ENCODE peak calls at places on chromosomes 3 and 15, in five cellular contexts. One of them, this sample, is unnamed.

GRCh38 chr3:12449889-12450682 is 34.2 kb upstream of the TSEN2 start:
- DNase-seq in globus pallidus: no peak
- DNase-seq in amniotic epithelial cell: no peak
- DNase-seq in GM12891: no peak
- DNase-seq in Panc1: no peak
- DNase-seq in this sample: no peak

GRCh38 chr3:20912406-20912805 is 726.4 kb upstream of the SGO1 start:
- DNase-seq in globus pallidus: no peak
- DNase-seq in amniotic epithelial cell: no peak
- DNase-seq in GM12891: no peak
- DNase-seq in Panc1: no peak
- DNase-seq in this sample: no peak

GRCh38 chr15:42036991-42037390 is 16.1 kb upstream of the PLA2G4E start:
- DNase-seq in globus pallidus: no peak
- DNase-seq in amniotic epithelial cell: no peak
- DNase-seq in GM12891: no peak
- DNase-seq in Panc1: no peak
- DNase-seq in this sample: no peak

GRCh38 chr3:142495103-142495502 is 47.3 kb upstream of the XRN1 start:
- DNase-seq in globus pallidus: no peak
- DNase-seq in amniotic epithelial cell: no peak
- DNase-seq in GM12891: no peak
- DNase-seq in Panc1: no peak
- DNase-seq in this sample: no peak

GRCh38 chr3:156522673-156523072 is 32.2 kb downstream of the SSR3 start:
- DNase-seq in globus pallidus: no peak
- DNase-seq in amniotic epithelial cell: no peak
- DNase-seq in GM12891: no peak
- DNase-seq in Panc1: no peak
- DNase-seq in this sample: no peak

GRCh38 chr15:67838789-67839332 is 984 bp downstream of the RNU6-1 start:
- DNase-seq in globus pallidus: peak
- DNase-seq in amniotic epithelial cell: peak
- DNase-seq in GM12891: no peak
- DNase-seq in Panc1: no peak
- DNase-seq in this sample: peak

GRCh38 chr15:94965593-94965992 is 734.2 kb downstream of the MCTP2 start:
- DNase-seq in globus pallidus: no peak
- DNase-seq in amniotic epithelial cell: peak
- DNase-seq in GM12891: no peak
- DNase-seq in Panc1: no peak
- DNase-seq in this sample: peak

GRCh38 chr3:62567097-62568021 is 194.0 kb upstream of the FEZF2 start:
- DNase-seq in globus pallidus: no peak
- DNase-seq in amniotic epithelial cell: peak
- DNase-seq in GM12891: no peak
- DNase-seq in Panc1: no peak
- DNase-seq in this sample: peak

GRCh38 chr3:9818666-9819335 is 8.7 kb downstream of the TTLL3 start:
- DNase-seq in globus pallidus: no peak
- DNase-seq in amniotic epithelial cell: no peak
- DNase-seq in GM12891: no peak
- DNase-seq in Panc1: no peak
- DNase-seq in this sample: no peak

GRCh38 chr15:39016706-39017105 is 452.1 kb upstream of the RASGRP1 start:
- DNase-seq in globus pallidus: no peak
- DNase-seq in amniotic epithelial cell: peak
- DNase-seq in GM12891: no peak
- DNase-seq in Panc1: no peak
- DNase-seq in this sample: no peak

GRCh38 chr3:107663266-107663665 is 140.5 kb downstream of the BBX start:
- DNase-seq in globus pallidus: no peak
- DNase-seq in amniotic epithelial cell: no peak
- DNase-seq in GM12891: no peak
- DNase-seq in Panc1: no peak
- DNase-seq in this sample: no peak

GRCh38 chr3:16419640-16420039 is 93.9 kb downstream of the RFTN1 start:
- DNase-seq in globus pallidus: no peak
- DNase-seq in amniotic epithelial cell: peak
- DNase-seq in GM12891: no peak
- DNase-seq in Panc1: no peak
- DNase-seq in this sample: peak

GRCh38 chr3:153599685-153600084 is 437.7 kb downstream of the RAP2B start:
- DNase-seq in globus pallidus: no peak
- DNase-seq in amniotic epithelial cell: peak
- DNase-seq in GM12891: no peak
- DNase-seq in Panc1: no peak
- DNase-seq in this sample: peak

GRCh38 chr15:88076246-88076645 is 180.3 kb downstream of the NTRK3 start:
- DNase-seq in globus pallidus: no peak
- DNase-seq in amniotic epithelial cell: no peak
- DNase-seq in GM12891: no peak
- DNase-seq in Panc1: no peak
- DNase-seq in this sample: no peak

GRCh38 chr3:81985996-81986723 is 224.7 kb upstream of the GBE1 start:
- DNase-seq in globus pallidus: no peak
- DNase-seq in amniotic epithelial cell: no peak
- DNase-seq in GM12891: no peak
- DNase-seq in Panc1: no peak
- DNase-seq in this sample: no peak